ENCODE peak calls at places on chromosomes 3 and 15, in four cellular contexts. W, S, M and R are unnamed samples.

GRCh38 chr3:137764001-137764433 is at the start of gene SOX14:
- DNase-seq in W (peak; percentile 28), S (no peak), M (peak; percentile 79), R (no peak)

GRCh38 chr15:70299931-70300858 is 202.5 kb upstream of the TLE3 start:
- DNase-seq in W (no peak), S (no peak), M (no peak), R (no peak)

GRCh38 chr3:44415421-44415820 is 62.0 kb downstream of the ZNF445 start:
- DNase-seq in W (no peak), S (no peak), M (no peak), R (no peak)

GRCh38 chr15:100986158-100986896 is 67.2 kb downstream of the LRRK1 start:
- DNase-seq in W (no peak), S (no peak), M (no peak), R (no peak)

GRCh38 chr3:136856665-136857064 is 5.3 kb upstream of the NCK1 start:
- DNase-seq in W (no peak), S (no peak), M (no peak), R (no peak)

GRCh38 chr15:87461621-87462020 is 794.9 kb downstream of the NTRK3 start:
- DNase-seq in W (no peak), S (no peak), M (no peak), R (no peak)

GRCh38 chr3:188937389-188937788 is 234.4 kb upstream of the TPRG1 start:
- DNase-seq in W (no peak), S (no peak), M (no peak), R (no peak)

GRCh38 chr3:31815631-31816440 is 165.2 kb downstream of the OSBPL10 start:
- DNase-seq in W (no peak), S (peak; percentile 78), M (no peak), R (no peak)

GRCh38 chr3:197499427-197499826 is 56.3 kb downstream of the BDH1 start:
- DNase-seq in W (no peak), S (no peak), M (no peak), R (no peak)

GRCh38 chr3:57972421-57973111 is 35.7 kb upstream of the FLNB start:
- DNase-seq in W (no peak), S (no peak), M (no peak), R (no peak)

GRCh38 chr3:31831526-31832034 is 149.5 kb downstream of the OSBPL10 start:
- DNase-seq in W (no peak), S (no peak), M (no peak), R (no peak)

GRCh38 chr3:193714523-193715137 is 121.6 kb downstream of the OPA1 start:
- DNase-seq in W (no peak), S (no peak), M (no peak), R (no peak)

GRCh38 chr15:75073197-75073596 is 49.8 kb downstream of the PPCDC start:
- DNase-seq in W (no peak), S (no peak), M (no peak), R (no peak)

GRCh38 chr3:100879445-100879844 is 113.8 kb downstream of the ABI3BP start:
- DNase-seq in W (no peak), S (no peak), M (no peak), R (no peak)

DNA sequence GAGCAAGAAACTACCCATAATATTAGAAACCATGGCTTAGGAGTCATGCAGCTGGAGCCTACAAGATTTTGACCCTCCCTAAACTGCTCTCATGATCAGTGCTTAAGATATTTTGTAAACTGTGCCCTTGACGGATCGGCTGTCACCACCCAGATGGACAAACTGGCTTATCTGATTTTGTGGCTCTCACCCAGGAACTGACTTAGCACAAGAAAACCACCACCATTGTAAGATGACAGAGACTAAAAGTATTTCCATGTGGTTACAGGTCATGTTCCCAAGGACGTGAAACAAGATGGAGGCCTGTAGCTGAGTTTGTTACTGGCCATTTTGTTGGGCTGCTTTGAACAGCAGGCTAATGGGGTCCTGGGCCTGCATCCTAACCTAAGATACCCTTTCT is 940.9 kb downstream of the OTOL1 start:
- DNase-seq in W (no peak), S (no peak), M (no peak), R (no peak)
- H3K27ac ChIP-seq in W (no peak overlapping the region), S (no peak overlapping the region), M (no peak overlapping the region), R (no peak overlapping the region)

DNA sequence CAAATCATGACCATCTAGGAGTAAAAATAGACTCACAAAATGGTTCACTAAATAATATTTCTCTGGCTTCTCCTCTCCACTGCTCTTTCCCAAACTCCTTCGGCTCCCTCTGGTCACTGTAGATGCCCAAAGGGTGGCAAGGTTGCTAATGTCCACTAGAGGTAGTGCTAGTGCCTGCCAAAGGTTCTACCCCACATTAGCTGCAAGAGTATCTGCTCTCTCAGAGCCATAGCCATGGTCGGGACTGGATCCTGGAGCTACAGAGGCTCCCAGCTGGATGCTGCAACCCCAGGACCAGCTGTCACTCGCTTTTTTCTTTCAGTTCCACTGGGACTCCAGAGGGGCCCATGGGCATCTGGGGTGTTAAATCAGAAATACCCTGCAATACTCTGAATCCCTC is 8.5 kb downstream of the HTR3D start:
- DNase-seq in W (no peak), S (peak; percentile 61), M (no peak), R (no peak)
- H3K27ac ChIP-seq in W (no peak overlapping the region), S (no peak overlapping the region), M (no peak overlapping the region), R (no peak overlapping the region)

GRCh38 chr15:68022061-68022460 is 32.1 kb upstream of the PIAS1 start:
- DNase-seq in W (no peak), S (no peak), M (no peak), R (no peak)
- H3K27ac ChIP-seq in W (no peak overlapping the region), S (no peak overlapping the region), M (no peak overlapping the region), R (no peak overlapping the region)

DNA sequence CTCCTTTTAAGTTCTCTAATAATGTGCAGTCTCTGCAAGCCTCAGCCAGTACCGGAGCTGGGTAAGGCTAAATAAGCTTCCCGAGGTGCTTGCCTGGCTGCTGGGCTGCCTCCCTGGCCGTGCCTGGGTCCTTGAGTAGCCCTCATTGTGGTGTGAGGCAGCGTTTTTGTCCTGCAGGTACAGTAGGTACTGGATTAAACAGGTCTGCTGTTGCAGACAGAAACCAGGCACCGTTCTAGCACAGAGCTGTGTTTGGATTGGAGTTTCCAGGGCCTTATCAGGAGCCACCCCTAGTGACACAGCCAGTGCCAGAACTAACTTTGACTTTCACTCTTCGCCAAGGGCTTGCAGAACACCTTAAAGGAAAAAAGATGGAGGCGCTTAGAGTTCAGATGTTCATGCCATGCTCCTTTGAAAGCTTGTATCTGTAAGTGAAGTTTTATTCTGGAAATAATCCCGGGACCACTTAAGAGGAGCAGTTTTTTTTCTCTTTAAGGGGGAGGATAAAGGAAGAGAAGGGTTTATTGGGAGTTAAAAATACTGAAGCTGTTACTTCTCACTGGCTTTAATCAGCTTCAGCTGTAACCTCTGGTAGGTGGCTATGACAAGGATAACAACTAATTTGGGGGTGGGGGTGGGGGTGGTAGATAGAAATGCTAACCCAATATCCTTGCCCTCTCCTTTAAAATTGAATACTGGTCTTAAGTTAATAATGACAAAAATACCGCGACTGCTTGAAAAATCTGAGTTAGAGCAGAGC is 126.8 kb downstream of the MITF start:
- DNase-seq in W (no peak), S (no peak), M (peak; percentile 60), R (no peak)
- H3K27ac ChIP-seq in W (no peak overlapping the region), S (no peak overlapping the region), M (peak overlapping the region; percentile 69), R (no peak overlapping the region)